ENCODE peak calls at places on chromosomes 11 and 22, in five cellular contexts. R is heart left ventricle; B is A673; W is CD4-positive, alpha-beta memory T cell; N is GM23248. V is an unnamed sample.

GRCh38 chr11:33125611-33126010 is 35.7 kb downstream of the CSTF3 start:
- DNase-seq in W (no peak), N (no peak), R (no peak), B (no peak), V (no peak)

GRCh38 chr11:126051117-126051516 is 11.5 kb downstream of the CDON start:
- DNase-seq in B (no peak), R (no peak), N (no peak), W (no peak), V (no peak)

GRCh38 chr11:2294340-2295290 is 7.1 kb downstream of the C11orf21 start:
- DNase-seq in W (no peak), N (no peak), R (no peak), B (no peak), V (no peak)

GRCh38 chr22:42340150-42340549 is 69.7 kb upstream of the TCF20 start:
- DNase-seq in R (no peak), N (no peak), W (no peak), B (no peak), V (no peak)

GRCh38 chr11:11849127-11849746 is 7.5 kb downstream of the USP47 start:
- DNase-seq in R (peak), B (peak), W (peak), N (peak), V (peak)

GRCh38 chr22:24588370-24588755 is 4.5 kb downstream of the LRRC75B start:
- DNase-seq in N (no peak), B (no peak), W (no peak), R (no peak), V (no peak)

GRCh38 chr22:49600452-49600847 is 227.2 kb downstream of the BRD1 start:
- DNase-seq in R (no peak), N (no peak), B (no peak), W (no peak), V (no peak)

GRCh38 chr11:353315-353857 is 15.9 kb upstream of the B4GALNT4 start:
- DNase-seq in W (no peak), R (peak), N (peak), B (no peak), V (peak)

GRCh38 chr22:39352301-39352867 is 2.6 kb downstream of the SYNGR1 start:
- DNase-seq in B (no peak), R (no peak), N (no peak), W (no peak), V (no peak)

GRCh38 chr11:134276396-134277175 is 407 bp downstream of the GLB1L3 start:
- DNase-seq in R (no peak), B (no peak), N (peak), W (no peak), V (no peak)

GRCh38 chr22:48105254-48105653 is 1342.8 kb downstream of the TBC1D22A start:
- DNase-seq in R (no peak), W (no peak), B (no peak), N (no peak), V (no peak)

GRCh38 chr11:122748968-122749687 is 89.2 kb upstream of the CRTAM start:
- DNase-seq in N (peak), B (peak), R (peak), W (peak), V (no peak)

GRCh38 chr11:58390551-58391063 is 16.1 kb downstream of the OR5B3 start:
- DNase-seq in B (no peak), R (no peak), W (no peak), N (no peak), V (no peak)

GRCh38 chr11:96338910-96339703 is 3.9 kb downstream of the MAML2 start:
- DNase-seq in B (no peak), R (peak), N (peak), W (peak), V (peak)

GRCh38 chr11:9855579-9856260 is 191.8 kb downstream of the SWAP70 start:
- DNase-seq in R (no peak), B (no peak), W (no peak), N (peak), V (no peak)

GRCh38 chr11:18972336-18972735 is 33.1 kb upstream of the MRGPRX1 start:
- DNase-seq in W (no peak), B (no peak), R (no peak), N (no peak), V (no peak)

DNA sequence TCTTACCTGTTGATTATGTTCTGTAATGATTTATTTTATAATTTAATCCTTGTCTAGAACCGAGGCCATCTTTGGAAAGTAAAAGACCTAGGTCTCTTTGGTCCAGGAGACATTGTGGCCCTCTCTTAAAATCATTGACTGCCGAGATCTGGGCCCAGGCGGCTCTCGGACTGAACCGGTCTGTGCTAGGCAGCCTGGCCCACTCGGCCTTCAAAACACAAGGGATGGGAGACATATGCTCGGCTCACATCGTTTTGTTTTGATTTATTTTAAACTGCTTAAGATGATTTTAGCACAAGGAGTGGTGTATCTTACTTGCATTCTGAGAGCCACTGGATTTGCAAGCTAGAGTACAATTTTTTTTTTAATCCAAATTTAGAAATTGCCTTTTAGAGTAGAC is 80.2 kb upstream of the WNT7B start:
- DNase-seq in W (no peak), N (peak), R (no peak), B (peak), V (no peak)
- H3K27ac ChIP-seq in W (peak), N (peak), R (peak), B (peak), V (peak)

GRCh38 chr11:65083134-65083833 is 556 bp downstream of the CDCA5 start:
- DNase-seq in R (no peak), N (peak), B (no peak), W (no peak), V (no peak)
- H3K27ac ChIP-seq in R (no peak), N (peak), B (peak), W (peak), V (peak)

GRCh38 chr22:19603767-19604166 is 79.6 kb upstream of the CLDN5 start:
- DNase-seq in N (no peak), B (no peak), W (no peak), R (no peak), V (no peak)

GRCh38 chr22:19604711-19605268 is 80.6 kb upstream of the CLDN5 start:
- DNase-seq in B (no peak), W (no peak), R (no peak), N (no peak), V (no peak)

GRCh38 chr22:19607198-19608113 is 83.2 kb upstream of the CLDN5 start:
- DNase-seq in W (peak), R (no peak), B (no peak), N (no peak), V (peak)

GRCh38 chr22:19606332-19607197 is 82.4 kb upstream of the CLDN5 start:
- DNase-seq in R (no peak), W (no peak), B (no peak), N (no peak), V (no peak)

DNA sequence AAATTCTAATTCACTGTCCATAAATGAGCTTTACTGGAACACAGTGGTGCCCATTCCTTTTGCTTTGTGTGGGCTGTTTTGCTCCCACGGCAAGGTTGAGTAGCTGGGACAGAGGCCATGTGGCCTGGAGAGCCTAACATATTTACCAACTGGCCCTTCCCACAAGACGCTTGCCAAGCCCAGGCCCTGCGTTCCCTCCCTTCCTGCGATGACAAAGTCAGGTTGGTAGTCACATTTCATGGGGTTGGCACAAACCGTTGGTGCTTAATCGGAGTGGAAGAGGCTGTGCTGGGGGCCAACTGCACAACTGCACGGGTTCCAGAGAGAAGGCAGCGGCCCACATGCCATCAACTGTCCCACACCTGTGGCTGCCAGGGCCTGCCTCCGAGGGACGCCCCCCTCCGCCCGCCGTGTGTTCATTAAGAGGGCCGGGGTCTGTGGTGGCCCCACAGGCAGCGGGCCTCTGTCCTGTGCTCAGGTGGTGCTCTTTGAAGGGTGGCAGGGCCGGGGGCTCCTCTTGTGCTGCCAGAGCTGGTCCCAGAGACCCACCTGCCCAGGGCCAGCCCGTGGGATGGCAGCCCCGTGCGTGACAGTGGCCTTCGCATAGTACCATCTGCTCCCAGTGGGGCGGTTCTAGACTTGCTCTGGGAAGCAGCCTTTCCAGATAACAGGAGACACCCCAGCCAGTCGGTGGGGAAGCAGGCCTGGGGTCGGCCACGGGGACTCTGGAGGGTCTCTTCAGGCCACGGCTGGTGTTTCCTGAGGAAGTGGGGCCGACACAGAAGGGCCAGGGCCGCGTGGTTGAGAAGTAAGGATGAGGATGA is 81.5 kb upstream of the CLDN5 start:
- DNase-seq in N (no peak), B (no peak), W (no peak), R (no peak), V (peak)
- H3K27ac ChIP-seq in N (no peak), B (no peak), W (no peak), R (no peak), V (peak)

GRCh38 chr11:99325807-99326206 is 305.1 kb downstream of the CNTN5 start:
- DNase-seq in N (peak), R (no peak), W (no peak), B (peak), V (no peak)
- H3K27ac ChIP-seq in N (peak), R (no peak), W (no peak), B (peak), V (no peak)

DNA sequence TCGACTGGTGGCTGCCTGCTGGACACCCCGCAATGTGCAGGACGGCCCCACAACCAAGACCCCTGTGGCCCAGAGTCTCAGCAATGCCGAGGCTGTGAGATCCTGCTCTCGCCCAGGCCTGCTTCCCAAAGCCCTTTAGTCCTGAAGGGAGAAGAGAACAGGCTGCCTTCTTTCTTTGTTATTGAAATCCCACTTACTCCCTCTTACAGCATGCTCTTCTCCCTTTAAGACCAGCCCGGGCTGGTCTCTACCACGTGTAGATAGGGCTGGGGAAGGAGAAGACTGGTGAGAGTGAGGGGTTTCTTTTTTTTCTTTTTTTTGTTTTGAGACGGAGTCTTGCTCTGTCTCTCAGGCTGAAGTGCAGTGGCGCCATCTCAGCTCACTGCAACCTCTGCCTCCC is 21.3 kb downstream of the TMEM45B start:
- DNase-seq in R (no peak), N (no peak), W (no peak), B (no peak), V (no peak)
- H3K27ac ChIP-seq in R (no peak), N (no peak), W (no peak), B (no peak), V (no peak)

GRCh38 chr22:43723816-43724215 is 88.3 kb downstream of the EFCAB6 start:
- DNase-seq in W (no peak), R (no peak), N (peak), B (peak), V (no peak)

GRCh38 chr22:43726964-43727543 is 85.1 kb downstream of the EFCAB6 start:
- DNase-seq in N (no peak), R (no peak), W (no peak), B (no peak), V (no peak)

GRCh38 chr22:43722444-43722843 is 89.7 kb downstream of the EFCAB6 start:
- DNase-seq in B (no peak), R (no peak), N (no peak), W (no peak), V (no peak)

GRCh38 chr22:43720718-43721117 is 91.4 kb downstream of the EFCAB6 start:
- DNase-seq in R (no peak), B (no peak), N (no peak), W (no peak), V (no peak)

GRCh38 chr22:43726296-43726695 is 85.8 kb downstream of the EFCAB6 start:
- DNase-seq in R (no peak), B (no peak), W (no peak), N (peak), V (no peak)
- H3K27ac ChIP-seq in R (peak), B (no peak), W (no peak), N (no peak), V (no peak)

GRCh38 chr11:131922220-131922619 is 551.8 kb downstream of the NTM start:
- DNase-seq in N (no peak), B (no peak), R (no peak), W (no peak), V (no peak)
- H3K27ac ChIP-seq in N (no peak), B (no peak), R (no peak), W (no peak), V (no peak)

GRCh38 chr11:61123775-61124571 is 21.7 kb downstream of the CD5 start:
- DNase-seq in B (no peak), W (no peak), R (no peak), N (no peak), V (no peak)

GRCh38 chr11:61122761-61123160 is 20.5 kb downstream of the CD5 start:
- DNase-seq in W (no peak), B (no peak), R (no peak), N (no peak), V (no peak)

GRCh38 chr11:61120099-61120864 is 18.0 kb downstream of the CD5 start:
- DNase-seq in W (no peak), B (no peak), R (no peak), N (no peak), V (no peak)

GRCh38 chr11:61120865-61121831 is 18.9 kb downstream of the CD5 start:
- DNase-seq in R (peak), B (peak), N (peak), W (peak), V (no peak)

DNA sequence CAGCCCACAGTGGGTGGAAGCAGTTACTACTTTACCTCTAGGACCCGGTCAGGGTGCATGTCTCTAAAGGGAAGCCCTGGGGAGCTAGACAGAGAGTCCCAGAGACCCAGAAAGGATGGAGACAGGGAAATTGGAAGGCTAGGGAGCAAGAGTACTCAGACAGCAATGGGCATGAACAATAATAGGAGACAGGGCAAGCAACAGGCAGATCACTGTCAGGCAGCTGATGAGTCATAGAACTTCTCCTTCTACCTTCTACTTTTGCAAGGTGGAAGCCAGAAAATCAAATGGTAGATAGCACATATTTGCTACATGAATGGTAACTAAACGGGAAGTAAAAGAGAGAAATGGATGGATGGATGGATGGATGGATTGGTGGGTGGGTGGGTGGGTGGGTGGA is 19.6 kb downstream of the CD5 start:
- DNase-seq in B (no peak), W (no peak), N (no peak), R (no peak), V (no peak)
- H3K27ac ChIP-seq in B (no peak), W (peak), N (no peak), R (no peak), V (no peak)

DNA sequence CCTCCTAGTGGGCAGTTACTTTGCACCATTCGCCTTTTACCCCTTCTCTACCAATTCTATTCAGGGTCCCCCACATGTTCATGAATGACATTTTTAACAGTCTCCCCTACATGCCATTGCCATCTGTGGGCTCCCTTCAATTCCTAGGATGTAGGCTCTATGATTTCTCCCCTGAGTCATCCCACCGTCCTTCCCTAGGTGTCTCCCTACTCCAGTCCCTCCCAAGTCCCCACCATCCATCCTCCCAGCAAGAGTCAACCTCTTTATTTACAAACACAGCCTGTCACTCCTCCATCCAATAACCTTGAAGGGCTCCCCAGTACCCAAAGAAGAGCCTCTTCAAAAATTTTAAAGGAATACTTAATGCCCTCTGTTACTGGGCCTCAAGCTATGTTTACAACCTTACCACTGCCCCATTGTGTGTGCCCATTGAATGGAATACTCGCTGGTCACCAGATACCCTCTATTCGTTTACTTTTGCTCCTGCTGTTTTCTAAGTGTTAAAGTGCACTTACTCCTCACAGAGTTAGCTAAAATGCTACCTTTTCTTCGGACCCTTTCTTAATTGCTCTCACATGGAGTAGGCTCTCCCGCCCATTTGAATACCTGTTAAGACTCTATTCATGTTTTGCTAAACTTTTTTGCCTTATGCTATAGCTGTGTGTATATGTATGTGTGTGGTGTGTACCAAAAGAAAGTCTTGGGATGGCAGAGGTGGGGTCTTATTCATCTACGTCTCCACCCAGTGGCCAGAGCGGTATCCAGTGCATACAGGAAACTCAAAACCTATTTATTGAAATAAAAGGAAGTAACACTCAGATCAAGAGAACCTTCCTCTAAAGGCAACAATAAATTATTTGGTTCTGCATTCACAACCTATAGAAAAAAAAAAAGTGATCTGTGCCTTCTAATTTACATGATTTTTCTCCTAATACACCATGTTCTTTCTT is 235.8 kb upstream of the CCDC90B start:
- DNase-seq in W (no peak), B (peak), R (no peak), N (peak), V (no peak)
- H3K27ac ChIP-seq in W (no peak), B (no peak), R (no peak), N (no peak), V (no peak)

GRCh38 chr11:113670149-113670829 is 35.8 kb downstream of the TMPRSS5 start:
- DNase-seq in R (no peak), N (no peak), B (no peak), W (no peak), V (no peak)
- H3K27ac ChIP-seq in R (no peak), N (no peak), B (no peak), W (no peak), V (no peak)